ENCODE peak calls at places on chromosomes 16 and 17, in six cellular contexts. J, Q, H, C, R and B are unnamed samples.

GRCh38 chr16:84266451-84266850 is 26.6 kb upstream of the KCNG4 start:
- DNase-seq in J (no peak), C (peak), R (peak), H (no peak), Q (no peak), B (no peak)

GRCh38 chr16:88469615-88470395 is 16.7 kb downstream of the ZFPM1 start:
- DNase-seq in Q (no peak), J (no peak), R (no peak), H (no peak), C (no peak), B (no peak)

GRCh38 chr17:82495844-82496528 is 23.5 kb upstream of the FOXK2 start:
- DNase-seq in R (peak), J (no peak), C (peak), Q (no peak), H (peak), B (no peak)

GRCh38 chr17:19716108-19717030 is at the start of gene SLC47A2:
- DNase-seq in R (no peak), J (no peak), C (no peak), H (no peak), Q (peak), B (no peak)

GRCh38 chr16:23694707-23695373 is 16.2 kb downstream of the PLK1 start:
- DNase-seq in C (no peak), J (no peak), H (no peak), Q (no peak), R (peak), B (no peak)

GRCh38 chr17:1047886-1048470 is 51.0 kb downstream of the TIMM22 start:
- DNase-seq in H (no peak), Q (no peak), R (no peak), C (no peak), J (no peak), B (no peak)

GRCh38 chr17:67478266-67479118 is 101.4 kb downstream of the PITPNC1 start:
- DNase-seq in C (no peak), H (no peak), J (no peak), Q (no peak), R (no peak), B (no peak)

GRCh38 chr17:79741401-79741750 is 10.6 kb downstream of the ENPP7 start:
- DNase-seq in Q (no peak), R (no peak), C (no peak), J (no peak), H (no peak), B (no peak)

GRCh38 chr16:57981636-57982035 is 10.7 kb upstream of the CNGB1 start:
- DNase-seq in R (no peak), Q (no peak), J (no peak), H (no peak), C (no peak), B (no peak)

GRCh38 chr16:74437-75318 is 2.2 kb upstream of the RHBDF1 start:
- DNase-seq in J (no peak), Q (no peak), H (no peak), R (no peak), C (no peak), B (no peak)

GRCh38 chr16:52526429-52526828 is 20.5 kb downstream of the TOX3 start:
- DNase-seq in Q (no peak), R (peak), C (no peak), J (no peak), H (no peak), B (no peak)

GRCh38 chr17:73068322-73069153 is 23.9 kb downstream of the SLC39A11 start:
- DNase-seq in H (no peak), C (no peak), Q (no peak), J (no peak), R (no peak), B (no peak)

GRCh38 chr16:75042423-75043174 is 43.8 kb downstream of the ZNRF1 start:
- DNase-seq in J (no peak), C (no peak), R (no peak), H (no peak), Q (no peak), B (no peak)

GRCh38 chr16:1088295-1089170 is 7.5 kb downstream of the C1QTNF8 start:
- DNase-seq in J (no peak), R (no peak), H (no peak), C (no peak), Q (no peak), B (no peak)

GRCh38 chr17:68909066-68909465 is 46.1 kb downstream of the ABCA8 start:
- DNase-seq in J (peak), Q (peak), R (no peak), H (peak), C (peak), B (no peak)

GRCh38 chr16:5379948-5380347 is 282.4 kb upstream of the EEF2KMT start:
- DNase-seq in J (no peak), C (no peak), Q (no peak), H (no peak), R (no peak), B (no peak)

GRCh38 chr16:67230809-67231660 is 4.1 kb downstream of the TMEM208 start:
- DNase-seq in Q (no peak), H (no peak), C (no peak), R (no peak), J (no peak), B (no peak)

GRCh38 chr16:89357055-89357454 is 133.3 kb downstream of the ANKRD11 start:
- DNase-seq in R (peak), Q (no peak), C (no peak), J (no peak), H (no peak), B (no peak)

GRCh38 chr17:234163-235047 is 53.0 kb upstream of the DOC2B start:
- DNase-seq in C (peak), J (no peak), R (no peak), Q (peak), H (no peak), B (no peak)

GRCh38 chr16:17346774-17347569 is 123.8 kb downstream of the XYLT1 start:
- DNase-seq in H (no peak), C (peak), Q (no peak), R (no peak), J (peak), B (no peak)

GRCh38 chr16:69443809-69444611 is 19.6 kb downstream of the CYB5B start:
- DNase-seq in Q (peak), C (peak), H (no peak), J (peak), R (no peak), B (no peak)

GRCh38 chr16:79969458-79969857 is 368.9 kb upstream of the MAF start:
- DNase-seq in Q (no peak), C (no peak), J (no peak), R (no peak), H (no peak), B (no peak)

GRCh38 chr17:700504-701094 is 14.0 kb downstream of the VPS53 start:
- DNase-seq in R (peak), J (no peak), Q (no peak), H (no peak), C (no peak), B (no peak)

GRCh38 chr16:51155199-51155607 is 4.1 kb upstream of the SALL1 start:
- DNase-seq in Q (no peak), R (peak), C (no peak), H (no peak), J (no peak), B (no peak)

GRCh38 chr17:732788-733720 is 658 bp downstream of the TLCD3A start:
- DNase-seq in R (peak), C (peak), J (peak), Q (peak), H (no peak), B (no peak)

GRCh38 chr16:2196162-2196980 is at the start of gene CASKIN1:
- DNase-seq in H (no peak), J (no peak), R (peak), C (no peak), Q (no peak), B (no peak)

GRCh38 chr16:81266680-81267095 is 28.2 kb downstream of the BCO1 start:
- DNase-seq in R (no peak), C (peak), J (no peak), H (no peak), Q (no peak), B (no peak)

GRCh38 chr16:278863-279366 is 1.5 kb upstream of the ARHGDIG start:
- DNase-seq in H (no peak), J (no peak), C (no peak), R (peak), Q (no peak), B (no peak)

GRCh38 chr17:41864837-41865595 is at the start of gene KLHL11:
- DNase-seq in H (no peak), C (peak), R (peak), Q (peak), J (peak), B (peak)

GRCh38 chr17:7916383-7916677 is 241 bp upstream of the RNF227 start:
- DNase-seq in Q (no peak), J (no peak), C (no peak), H (no peak), R (no peak), B (no peak)

GRCh38 chr17:7916799-7917198 is 710 bp upstream of the RNF227 start:
- DNase-seq in R (no peak), C (no peak), J (no peak), Q (no peak), H (no peak), B (no peak)

GRCh38 chr17:7912927-7913524 is 3.1 kb downstream of the RNF227 start:
- DNase-seq in H (no peak), C (no peak), J (peak), Q (no peak), R (peak), B (no peak)

GRCh38 chr17:7914771-7915610 is 1.1 kb downstream of the RNF227 start:
- DNase-seq in H (peak), R (no peak), J (peak), C (peak), Q (peak), B (no peak)

GRCh38 chr17:7915611-7916382 is at the start of gene RNF227:
- DNase-seq in J (peak), Q (peak), R (peak), C (peak), H (peak), B (peak)
- TF ChIP-seq POLR2AphosphoS5 in J (peak), Q (peak), R (no peak), C (no peak), H (no peak), B (peak)

DNA sequence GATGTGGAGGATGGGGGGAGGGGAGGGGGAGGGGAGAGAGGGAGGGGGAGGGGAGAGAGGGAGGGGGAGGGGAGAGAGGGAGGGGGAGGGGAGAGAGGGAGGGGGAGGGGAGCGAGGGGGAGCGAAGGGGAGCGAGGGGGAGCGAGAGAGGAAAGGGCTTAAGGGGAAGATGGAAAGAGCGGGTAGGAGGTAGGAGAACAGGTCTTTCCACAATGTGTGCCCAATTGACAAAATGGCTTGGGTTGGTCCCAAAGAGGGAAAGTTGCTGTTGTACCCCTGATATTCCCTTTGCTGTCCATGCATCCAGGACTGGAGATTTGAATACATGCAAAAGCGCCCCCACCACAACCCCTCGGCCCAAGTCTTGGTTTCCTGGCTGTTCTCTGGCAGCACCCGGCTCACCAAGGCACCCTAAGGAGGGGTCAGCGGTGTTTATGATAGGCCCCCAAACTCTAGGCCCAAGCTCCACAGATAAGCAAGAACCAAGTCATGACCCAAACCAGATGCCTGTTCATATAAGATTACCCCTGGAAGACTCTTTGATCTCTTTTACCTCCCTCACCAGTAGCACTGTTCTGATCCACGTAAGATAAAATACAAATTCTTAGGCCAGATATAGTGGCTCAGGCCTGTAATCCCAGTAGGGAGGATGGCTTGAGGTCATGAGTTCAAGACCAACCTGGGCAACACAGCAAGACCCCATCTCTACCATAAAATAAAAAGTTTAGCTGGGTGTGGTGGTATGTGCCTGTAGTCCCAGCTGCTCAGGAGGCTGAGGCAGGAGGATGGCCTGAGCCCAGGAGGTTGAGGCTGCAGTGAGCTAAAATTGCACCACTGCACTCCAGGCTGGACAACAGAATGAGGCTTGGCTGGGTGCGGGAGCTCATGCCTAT is 119.6 kb downstream of the ZFHX3 start:
- DNase-seq in J (peak), H (no peak), Q (peak), C (no peak), R (no peak), B (no peak)
- TF ChIP-seq CTCF in J (no peak), H (no peak), Q (no peak), C (no peak), R (no peak), B (no peak)

GRCh38 chr16:19604911-19605310 is 49.4 kb downstream of the VPS35L start:
- DNase-seq in J (no peak), R (no peak), C (no peak), H (no peak), Q (no peak), B (no peak)

GRCh38 chr16:19610200-19610599 is 54.7 kb downstream of the VPS35L start:
- DNase-seq in Q (no peak), H (no peak), C (no peak), R (no peak), J (no peak), B (no peak)

GRCh38 chr16:19605701-19606100 is 50.2 kb downstream of the VPS35L start:
- DNase-seq in R (no peak), C (no peak), J (no peak), Q (no peak), H (no peak), B (no peak)

GRCh38 chr16:19609359-19609758 is 53.9 kb downstream of the VPS35L start:
- DNase-seq in H (no peak), R (no peak), C (no peak), Q (no peak), J (no peak), B (no peak)

GRCh38 chr16:19607610-19608280 is 52.2 kb downstream of the VPS35L start:
- DNase-seq in J (no peak), Q (no peak), H (no peak), R (no peak), C (no peak), B (no peak)
- H3K4me3 ChIP-seq in J (no peak), Q (no peak), H (no peak), R (no peak), C (no peak), B (no peak)

DNA sequence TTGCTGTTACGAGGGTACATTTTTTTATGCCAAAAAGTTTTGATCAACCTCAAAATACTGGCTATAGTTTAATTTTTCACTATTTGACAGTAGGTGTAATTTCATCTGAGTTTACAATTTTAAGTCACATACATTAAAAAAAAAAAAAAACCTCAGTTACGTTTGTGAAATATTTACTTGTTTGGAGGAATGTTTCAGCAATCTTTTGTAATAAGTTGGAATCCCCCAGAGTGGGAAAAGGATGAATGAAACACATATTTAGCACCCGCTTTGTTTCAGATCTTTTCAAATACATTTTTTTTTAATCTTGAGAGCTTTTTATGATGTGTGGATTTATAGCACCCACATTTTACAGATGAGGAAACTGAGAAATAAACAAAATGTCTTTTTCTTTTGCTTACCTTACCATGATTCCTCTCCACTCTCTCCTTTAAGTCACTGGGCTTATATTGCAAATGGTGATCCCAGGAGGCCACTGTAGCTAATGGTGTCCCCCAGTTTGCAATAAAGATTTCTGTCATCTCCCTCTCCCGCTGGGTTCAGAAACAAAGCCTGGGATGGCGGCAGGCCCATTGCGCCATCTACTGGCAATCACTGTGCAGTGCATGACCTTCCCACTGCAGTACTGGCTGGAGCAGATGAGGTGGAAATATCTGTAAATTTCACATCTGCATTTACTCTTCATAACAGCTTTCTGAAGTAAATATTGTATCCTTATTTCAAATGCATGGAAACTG is 27.7 kb downstream of the TBC1D3B start:
- DNase-seq in H (no peak), J (peak), R (peak), Q (peak), C (peak), B (peak)
- TF ChIP-seq POLR2AphosphoS5 in H (no peak), J (peak), R (no peak), Q (no peak), C (no peak), B (no peak)

DNA sequence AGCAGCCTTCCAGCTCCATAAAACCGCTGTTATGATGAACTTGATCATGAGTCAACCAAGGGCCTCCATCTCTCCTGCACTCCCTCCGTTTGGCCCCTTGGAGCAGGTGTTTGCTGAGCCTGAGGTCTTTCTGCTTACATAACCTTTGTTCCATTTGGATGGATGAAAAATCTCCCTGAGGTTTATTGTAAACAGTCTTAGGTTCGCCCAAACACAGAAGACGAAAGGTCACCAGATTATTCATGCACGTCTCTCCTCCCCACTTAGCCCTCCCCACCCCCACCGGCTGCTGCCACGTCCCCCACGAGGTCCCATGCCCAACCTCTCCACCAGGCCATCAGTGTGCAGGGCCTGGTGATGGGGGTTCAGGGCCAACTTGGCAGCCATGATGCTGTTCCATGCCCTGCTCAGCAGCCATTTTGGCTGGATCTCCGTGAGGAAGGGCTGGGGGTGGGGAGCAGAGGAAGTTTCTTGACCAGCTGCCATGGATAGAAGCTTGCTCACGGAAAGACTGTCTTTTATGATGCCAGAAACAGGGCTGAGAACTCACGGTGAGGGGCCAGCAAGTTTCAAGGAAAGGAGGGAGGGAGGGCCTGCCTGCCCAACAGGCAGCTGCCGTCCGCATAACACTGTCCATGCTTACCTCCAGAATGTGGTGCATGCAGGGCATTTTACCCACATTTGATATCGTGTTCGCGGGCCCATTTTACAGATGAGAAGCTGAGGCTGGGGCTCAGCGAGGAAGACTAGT is 47.8 kb upstream of the FOXF1 start:
- DNase-seq in Q (peak), C (peak), H (no peak), J (no peak), R (no peak), B (no peak)
- TF ChIP-seq CTCF in Q (peak), C (no peak), H (no peak), J (no peak), R (no peak), B (no peak)

DNA sequence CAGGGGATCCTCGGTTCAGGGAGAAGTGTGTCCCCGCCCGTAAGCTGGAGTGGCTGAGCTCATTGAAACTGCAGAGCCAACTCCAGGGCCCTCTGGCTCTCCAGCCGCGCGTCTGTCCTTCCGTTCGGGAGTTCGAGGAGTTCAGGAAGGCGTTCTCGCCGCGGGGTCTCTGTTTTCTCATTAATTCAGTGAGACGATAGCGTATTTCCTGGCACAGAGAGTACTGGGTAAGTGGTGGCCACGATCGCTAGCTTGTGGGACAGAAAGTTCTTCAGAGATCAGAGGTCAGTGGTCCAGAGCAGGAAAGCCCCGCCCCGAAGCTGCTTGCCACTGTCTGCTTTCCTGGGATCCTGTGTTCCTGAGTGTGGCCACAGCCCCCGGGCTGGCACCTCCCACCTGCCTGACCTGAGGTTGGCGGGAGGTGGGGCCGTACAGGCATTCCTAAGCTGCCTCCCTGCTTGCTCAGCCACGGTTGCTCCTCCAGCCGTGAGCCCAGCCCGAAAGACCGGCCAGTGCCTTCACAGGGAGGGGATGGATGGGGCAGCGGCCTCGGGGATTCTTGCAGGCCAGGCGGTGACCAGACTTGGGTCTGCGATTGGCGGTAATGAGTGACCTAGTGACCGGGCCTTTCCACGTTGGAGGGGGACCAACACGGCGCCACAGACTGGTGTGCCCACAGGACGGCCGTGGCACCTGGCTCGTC is 8.9 kb downstream of the BAIAP2 start:
- DNase-seq in J (no peak), C (no peak), H (no peak), R (peak), Q (no peak), B (no peak)
- H3K4me3 ChIP-seq in J (no peak), C (no peak), H (peak), R (no peak), Q (no peak), B (peak)